ENCODE peak calls at places on chromosomes 1 and 21, in five cellular contexts. One of them, this sample, is unnamed.
A peak's percentile ranks its signal among the peaks of the same experiment; 100 is the strongest.

GRCh38 chr1:150151291-150152181 is 1.8 kb downstream of the PLEKHO1 start:
- DNase-seq in HepG2: no peak
- DNase-seq in GM12878: no peak
- DNase-seq in WTC11: no peak
- DNase-seq in A549: no peak
- DNase-seq in this sample: no peak

GRCh38 chr1:66402194-66402593 is 131.8 kb upstream of the SGIP1 start:
- DNase-seq in WTC11: no peak
- DNase-seq in A549: no peak
- DNase-seq in HepG2: no peak
- DNase-seq in GM12878: peak; percentile 87
- DNase-seq in this sample: no peak

GRCh38 chr21:30839304-30839703 is 9.7 kb upstream of the KRTAP7-1 start:
- DNase-seq in WTC11: peak; percentile 73
- DNase-seq in GM12878: no peak
- DNase-seq in A549: no peak
- DNase-seq in HepG2: peak; percentile 2
- DNase-seq in this sample: peak; percentile 15

GRCh38 chr1:243596441-243597183 is 253.4 kb downstream of the AKT3 start:
- DNase-seq in HepG2: no peak
- DNase-seq in GM12878: peak; percentile 76
- DNase-seq in A549: no peak
- DNase-seq in WTC11: no peak
- DNase-seq in this sample: no peak

GRCh38 chr21:45871616-45872236 is 109.8 kb upstream of the COL6A1 start:
- DNase-seq in A549: no peak
- DNase-seq in HepG2: peak; percentile 12
- DNase-seq in GM12878: no peak
- DNase-seq in WTC11: no peak
- DNase-seq in this sample: no peak

GRCh38 chr1:212244441-212244840 is 40.8 kb upstream of the PPP2R5A start:
- DNase-seq in HepG2: peak; percentile 58
- DNase-seq in A549: no peak
- DNase-seq in GM12878: no peak
- DNase-seq in WTC11: no peak
- DNase-seq in this sample: no peak

GRCh38 chr21:41884501-41885030 is 5.4 kb upstream of the PRDM15 start:
- DNase-seq in GM12878: no peak
- DNase-seq in A549: no peak
- DNase-seq in WTC11: no peak
- DNase-seq in HepG2: no peak
- DNase-seq in this sample: no peak

GRCh38 chr1:17765444-17766411 is 10.6 kb downstream of the ACTL8 start:
- DNase-seq in A549: peak; percentile 53
- DNase-seq in GM12878: no peak
- DNase-seq in HepG2: no peak
- DNase-seq in WTC11: no peak
- DNase-seq in this sample: no peak

GRCh38 chr1:26994020-26994745 is 691 bp downstream of the TRNP1 start:
- DNase-seq in WTC11: no peak
- DNase-seq in A549: no peak
- DNase-seq in HepG2: no peak
- DNase-seq in GM12878: no peak
- DNase-seq in this sample: peak; percentile 77

GRCh38 chr1:97307151-97307550 is 585.6 kb downstream of the PTBP2 start:
- DNase-seq in A549: no peak
- DNase-seq in GM12878: no peak
- DNase-seq in WTC11: no peak
- DNase-seq in HepG2: no peak
- DNase-seq in this sample: no peak

GRCh38 chr1:211654838-211655787 is 20.3 kb downstream of the NEK2 start:
- DNase-seq in WTC11: peak; percentile 93
- DNase-seq in HepG2: peak; percentile 69
- DNase-seq in GM12878: no peak
- DNase-seq in A549: peak; percentile 66
- DNase-seq in this sample: peak; percentile 86

GRCh38 chr1:93979718-93980319 is 70.6 kb upstream of the GCLM start:
- DNase-seq in A549: no peak
- DNase-seq in GM12878: no peak
- DNase-seq in WTC11: no peak
- DNase-seq in HepG2: peak; percentile 93
- DNase-seq in this sample: no peak

GRCh38 chr1:30966690-30967369 is 58.3 kb upstream of the SDC3 start:
- DNase-seq in GM12878: no peak
- DNase-seq in A549: no peak
- DNase-seq in WTC11: no peak
- DNase-seq in HepG2: peak; percentile 20
- DNase-seq in this sample: no peak

GRCh38 chr1:230067871-230068814 is 1.1 kb downstream of the GALNT2 start:
- DNase-seq in A549: peak; percentile 43
- DNase-seq in WTC11: peak; percentile 47
- DNase-seq in GM12878: no peak
- DNase-seq in HepG2: no peak
- DNase-seq in this sample: peak; percentile 47

GRCh38 chr21:31340499-31340898 is 3.6 kb downstream of the TIAM1 start:
- DNase-seq in GM12878: no peak
- DNase-seq in A549: no peak
- DNase-seq in WTC11: no peak
- DNase-seq in HepG2: no peak
- DNase-seq in this sample: no peak

GRCh38 chr1:231108500-231109254 is 53.2 kb upstream of the TRIM67 start:
- DNase-seq in HepG2: no peak
- DNase-seq in A549: no peak
- DNase-seq in GM12878: no peak
- DNase-seq in WTC11: no peak
- DNase-seq in this sample: no peak

GRCh38 chr1:77976433-77977076 is 2.3 kb downstream of the FUBP1 start:
- DNase-seq in WTC11: no peak
- DNase-seq in HepG2: no peak
- DNase-seq in A549: no peak
- DNase-seq in GM12878: no peak
- DNase-seq in this sample: peak; percentile 51

GRCh38 chr21:15140321-15141019 is 75.7 kb upstream of the NRIP1 start:
- DNase-seq in A549: peak; percentile 18
- DNase-seq in GM12878: no peak
- DNase-seq in HepG2: peak; percentile 99
- DNase-seq in WTC11: no peak
- DNase-seq in this sample: no peak

GRCh38 chr1:16338961-16339360 is 13.3 kb downstream of the FBXO42 start:
- DNase-seq in A549: no peak
- DNase-seq in HepG2: no peak
- DNase-seq in WTC11: no peak
- DNase-seq in GM12878: no peak
- DNase-seq in this sample: no peak

GRCh38 chr1:31335007-31335406 is 37.9 kb downstream of the FABP3 start:
- DNase-seq in WTC11: no peak
- DNase-seq in A549: peak; percentile 7
- DNase-seq in GM12878: peak; percentile 7
- DNase-seq in HepG2: peak; percentile 50
- DNase-seq in this sample: peak; percentile 24

GRCh38 chr1:245441699-245442098 is 286.9 kb downstream of the KIF26B start:
- DNase-seq in GM12878: no peak
- DNase-seq in A549: no peak
- DNase-seq in WTC11: no peak
- DNase-seq in HepG2: no peak
- DNase-seq in this sample: no peak

GRCh38 chr1:232600430-232601258 is 29.3 kb downstream of the SIPA1L2 start:
- DNase-seq in HepG2: no peak
- DNase-seq in GM12878: no peak
- DNase-seq in WTC11: no peak
- DNase-seq in A549: no peak
- DNase-seq in this sample: no peak

GRCh38 chr1:221806236-221806635 is 64.3 kb upstream of the DUSP10 start:
- DNase-seq in HepG2: no peak
- DNase-seq in WTC11: no peak
- DNase-seq in A549: no peak
- DNase-seq in GM12878: no peak
- DNase-seq in this sample: no peak

GRCh38 chr1:62841587-62842169 is 57.7 kb downstream of the ATG4C start:
- DNase-seq in WTC11: no peak
- DNase-seq in GM12878: peak; percentile 15
- DNase-seq in HepG2: peak; percentile 54
- DNase-seq in A549: peak; percentile 38
- DNase-seq in this sample: peak; percentile 53

GRCh38 chr1:111099289-111099688 is 40.6 kb downstream of the DRAM2 start:
- DNase-seq in WTC11: no peak
- DNase-seq in A549: no peak
- DNase-seq in GM12878: no peak
- DNase-seq in HepG2: peak; percentile 37
- DNase-seq in this sample: no peak

GRCh38 chr1:223765036-223765718 is 52.8 kb downstream of the CAPN2 start:
- DNase-seq in A549: no peak
- DNase-seq in HepG2: peak; percentile 93
- DNase-seq in GM12878: no peak
- DNase-seq in WTC11: no peak
- DNase-seq in this sample: no peak

GRCh38 chr1:198890531-198890930 is 251.7 kb downstream of the PTPRC start:
- DNase-seq in GM12878: no peak
- DNase-seq in A549: no peak
- DNase-seq in WTC11: no peak
- DNase-seq in HepG2: no peak
- DNase-seq in this sample: no peak

GRCh38 chr1:203650012-203650836 is 23.6 kb downstream of the ATP2B4 start:
- DNase-seq in WTC11: peak; percentile 82
- DNase-seq in HepG2: no peak
- DNase-seq in GM12878: no peak
- DNase-seq in A549: no peak
- DNase-seq in this sample: peak; percentile 93

GRCh38 chr1:53771648-53772047 is 32.7 kb upstream of the GLIS1 start:
- DNase-seq in HepG2: no peak
- DNase-seq in WTC11: no peak
- DNase-seq in GM12878: no peak
- DNase-seq in A549: no peak
- DNase-seq in this sample: no peak

GRCh38 chr1:15154480-15155036 is 1.0 kb downstream of the TMEM51 start:
- DNase-seq in A549: no peak
- DNase-seq in GM12878: no peak
- DNase-seq in HepG2: no peak
- DNase-seq in WTC11: peak; percentile 56
- DNase-seq in this sample: no peak

GRCh38 chr1:201731592-201731991 is 97.4 kb upstream of the IPO9 start:
- DNase-seq in GM12878: no peak
- DNase-seq in WTC11: no peak
- DNase-seq in HepG2: no peak
- DNase-seq in A549: no peak
- DNase-seq in this sample: no peak

GRCh38 chr1:30687886-30688285 is 35.5 kb downstream of the MATN1 start:
- DNase-seq in GM12878: no peak
- DNase-seq in HepG2: no peak
- DNase-seq in A549: no peak
- DNase-seq in WTC11: no peak
- DNase-seq in this sample: no peak

GRCh38 chr1:93304716-93305138 is 41.0 kb upstream of the DR1 start:
- DNase-seq in WTC11: peak; percentile 26
- DNase-seq in HepG2: peak; percentile 65
- DNase-seq in A549: peak; percentile 18
- DNase-seq in GM12878: peak; percentile 12
- DNase-seq in this sample: peak; percentile 53

GRCh38 chr1:15386128-15386824 is 23.4 kb upstream of the EFHD2 start:
- DNase-seq in WTC11: no peak
- DNase-seq in GM12878: no peak
- DNase-seq in A549: no peak
- DNase-seq in HepG2: no peak
- DNase-seq in this sample: peak; percentile 39

GRCh38 chr1:158793604-158794003 is 12.6 kb upstream of the OR6N2 start:
- DNase-seq in A549: no peak
- DNase-seq in GM12878: no peak
- DNase-seq in WTC11: peak; percentile 58
- DNase-seq in HepG2: no peak
- DNase-seq in this sample: no peak

GRCh38 chr1:228664399-228664914 is 70.8 kb upstream of the RHOU start:
- DNase-seq in WTC11: peak; percentile 84
- DNase-seq in A549: peak; percentile 75
- DNase-seq in HepG2: peak; percentile 68
- DNase-seq in GM12878: no peak
- DNase-seq in this sample: peak; percentile 81
- TF ChIP-seq ESRRA in WTC11: no peak
- TF ChIP-seq ESRRA in A549: no peak
- TF ChIP-seq ESRRA in HepG2: no peak
- TF ChIP-seq ESRRA in GM12878: no peak
- TF ChIP-seq ESRRA in this sample: no peak

DNA sequence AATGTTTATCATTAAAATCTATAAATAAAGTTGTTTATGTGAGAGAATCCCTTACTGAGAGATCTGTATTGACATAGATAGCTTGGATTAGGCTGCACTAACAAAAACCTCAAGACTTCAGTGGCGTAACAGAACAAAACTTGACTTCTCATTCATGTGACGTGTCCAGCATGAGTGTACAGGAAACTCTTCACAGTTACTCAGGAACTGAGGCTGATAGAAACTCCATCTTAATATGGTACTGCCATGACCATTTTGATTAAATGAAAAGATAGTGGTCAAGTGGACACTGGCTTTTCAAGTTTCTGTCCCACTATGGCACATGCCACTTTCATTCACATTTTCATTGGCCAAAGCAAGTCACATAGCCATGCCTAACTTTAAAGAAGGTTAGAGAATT is 3.7 kb downstream of the ST3GAL3 start:
- DNase-seq in GM12878: no peak
- DNase-seq in HepG2: no peak
- DNase-seq in WTC11: no peak
- DNase-seq in A549: no peak
- DNase-seq in this sample: peak; percentile 7
- TF ChIP-seq ESRRA in GM12878: no peak
- TF ChIP-seq ESRRA in HepG2: no peak
- TF ChIP-seq ESRRA in WTC11: no peak
- TF ChIP-seq ESRRA in A549: no peak
- TF ChIP-seq ESRRA in this sample: no peak

GRCh38 chr1:167447521-167448136 is 70.7 kb downstream of the CD247 start:
- DNase-seq in A549: peak; percentile 24
- DNase-seq in GM12878: no peak
- DNase-seq in HepG2: no peak
- DNase-seq in WTC11: no peak
- DNase-seq in this sample: peak; percentile 16
- TF ChIP-seq ESRRA in A549: no peak
- TF ChIP-seq ESRRA in GM12878: no peak
- TF ChIP-seq ESRRA in HepG2: no peak
- TF ChIP-seq ESRRA in WTC11: no peak
- TF ChIP-seq ESRRA in this sample: no peak

GRCh38 chr1:19643602-19644419 is at the start of gene NBL1:
- DNase-seq in HepG2: no peak
- DNase-seq in GM12878: no peak
- DNase-seq in WTC11: no peak
- DNase-seq in A549: peak; percentile 41
- DNase-seq in this sample: peak; percentile 74
- TF ChIP-seq ESRRA in HepG2: no peak
- TF ChIP-seq ESRRA in GM12878: no peak
- TF ChIP-seq ESRRA in WTC11: no peak
- TF ChIP-seq ESRRA in A549: no peak
- TF ChIP-seq ESRRA in this sample: no peak

GRCh38 chr21:39976805-39977204 is 109.6 kb downstream of the PCP4 start:
- DNase-seq in A549: no peak
- DNase-seq in WTC11: no peak
- DNase-seq in GM12878: no peak
- DNase-seq in HepG2: no peak
- DNase-seq in this sample: no peak
- TF ChIP-seq ESRRA in A549: no peak
- TF ChIP-seq ESRRA in WTC11: no peak
- TF ChIP-seq ESRRA in GM12878: no peak
- TF ChIP-seq ESRRA in HepG2: no peak
- TF ChIP-seq ESRRA in this sample: no peak